ENCODE peak calls at places on chromosome 3, in nine cellular contexts. E, C, K, X, R, W, G, O and F are unnamed samples.

GRCh38 chr3:114005406-114005987 is 50.8 kb downstream of the CCDC191 start:
- DNase-seq in R (no peak), X (no peak), G (no peak), E (no peak), W (no peak), O (peak; percentile 10), K (no peak), C (no peak), F (no peak)

GRCh38 chr3:123342631-123343080 is 106.2 kb downstream of the ADCY5 start:
- DNase-seq in G (no peak), C (no peak), R (no peak), O (no peak), K (no peak), W (no peak), E (no peak), X (no peak), F (no peak)

GRCh38 chr3:10356461-10356897 is 35.6 kb upstream of the SEC13 start:
- DNase-seq in W (no peak), C (no peak), K (no peak), O (no peak), E (peak; percentile 58), R (no peak), X (peak; percentile 44), G (no peak), F (no peak)

GRCh38 chr3:58659051-58659675 is 7.4 kb downstream of the FAM3D start:
- DNase-seq in R (peak; percentile 51), X (peak; percentile 39), C (no peak), W (no peak), K (no peak), G (no peak), O (peak; percentile 54), E (peak; percentile 22), F (no peak)

GRCh38 chr3:48492461-48493202 is 11.3 kb downstream of the SHISA5 start:
- DNase-seq in K (no peak), C (no peak), W (peak; percentile 56), R (no peak), E (no peak), X (no peak), G (peak; percentile 46), O (no peak), F (peak; percentile 59)

GRCh38 chr3:18098960-18099587 is 326.1 kb downstream of the SATB1 start:
- DNase-seq in W (peak; percentile 67), R (no peak), C (peak; percentile 18), E (peak; percentile 90), K (no peak), O (no peak), G (peak; percentile 69), X (peak; percentile 78), F (peak; percentile 46)

GRCh38 chr3:40398346-40398745 is 11.4 kb downstream of the ENTPD3 start:
- DNase-seq in R (no peak), X (no peak), W (no peak), E (no peak), C (no peak), G (no peak), K (no peak), O (no peak), F (no peak)

GRCh38 chr3:87206070-87206469 is 21.0 kb upstream of the CHMP2B start:
- DNase-seq in E (peak; percentile 51), X (peak; percentile 94), R (no peak), C (peak; percentile 26), O (no peak), K (no peak), G (peak; percentile 80), W (peak; percentile 88), F (peak; percentile 59)

GRCh38 chr3:71194785-71195184 is 388.7 kb downstream of the FOXP1 start:
- DNase-seq in E (no peak), W (no peak), X (no peak), O (no peak), K (no peak), G (no peak), R (no peak), C (no peak), F (no peak)

GRCh38 chr3:112327371-112327951 is 5.5 kb upstream of the CD200 start:
- DNase-seq in W (peak; percentile 21), O (no peak), E (peak; percentile 63), G (no peak), X (peak; percentile 56), C (peak; percentile 21), K (no peak), R (no peak), F (peak; percentile 7)

GRCh38 chr3:157534725-157535161 is 31.5 kb upstream of the VEPH1 start:
- DNase-seq in X (no peak), E (no peak), O (no peak), W (no peak), G (no peak), K (no peak), C (no peak), R (no peak), F (no peak)

GRCh38 chr3:159252274-159252673 is 450.4 kb downstream of the MFSD1 start:
- DNase-seq in W (peak; percentile 65), R (no peak), E (peak; percentile 74), K (no peak), G (peak; percentile 63), C (no peak), X (no peak), O (no peak), F (peak; percentile 42)

GRCh38 chr3:132592211-132592610 is 4.9 kb upstream of the ACKR4 start:
- DNase-seq in O (no peak), K (no peak), G (no peak), W (no peak), E (no peak), R (no peak), X (no peak), C (no peak), F (no peak)

GRCh38 chr3:59713971-59714370 is 664.1 kb upstream of the CFAP20DC start:
- DNase-seq in W (no peak), E (no peak), K (no peak), G (no peak), C (no peak), X (no peak), O (no peak), R (no peak), F (no peak)

GRCh38 chr3:127978636-127979035 is 63.6 kb downstream of the KBTBD12 start:
- DNase-seq in O (no peak), K (no peak), X (no peak), E (no peak), R (no peak), C (no peak), W (no peak), G (no peak), F (no peak)

GRCh38 chr3:174408310-174408709 is 450.8 kb upstream of the NAALADL2 start:
- DNase-seq in K (no peak), O (no peak), X (peak; percentile 15), C (peak; percentile 6), R (no peak), W (peak; percentile 5), G (no peak), E (peak; percentile 42), F (no peak)

GRCh38 chr3:126370055-126370454 is 12.8 kb upstream of the KLF15 start:
- DNase-seq in X (no peak), E (no peak), W (no peak), C (no peak), O (no peak), K (no peak), R (no peak), G (no peak), F (no peak)

GRCh38 chr3:16506884-16507409 is 6.6 kb downstream of the RFTN1 start:
- DNase-seq in E (no peak), X (no peak), G (no peak), O (no peak), W (no peak), R (no peak), C (no peak), K (no peak), F (no peak)

DNA sequence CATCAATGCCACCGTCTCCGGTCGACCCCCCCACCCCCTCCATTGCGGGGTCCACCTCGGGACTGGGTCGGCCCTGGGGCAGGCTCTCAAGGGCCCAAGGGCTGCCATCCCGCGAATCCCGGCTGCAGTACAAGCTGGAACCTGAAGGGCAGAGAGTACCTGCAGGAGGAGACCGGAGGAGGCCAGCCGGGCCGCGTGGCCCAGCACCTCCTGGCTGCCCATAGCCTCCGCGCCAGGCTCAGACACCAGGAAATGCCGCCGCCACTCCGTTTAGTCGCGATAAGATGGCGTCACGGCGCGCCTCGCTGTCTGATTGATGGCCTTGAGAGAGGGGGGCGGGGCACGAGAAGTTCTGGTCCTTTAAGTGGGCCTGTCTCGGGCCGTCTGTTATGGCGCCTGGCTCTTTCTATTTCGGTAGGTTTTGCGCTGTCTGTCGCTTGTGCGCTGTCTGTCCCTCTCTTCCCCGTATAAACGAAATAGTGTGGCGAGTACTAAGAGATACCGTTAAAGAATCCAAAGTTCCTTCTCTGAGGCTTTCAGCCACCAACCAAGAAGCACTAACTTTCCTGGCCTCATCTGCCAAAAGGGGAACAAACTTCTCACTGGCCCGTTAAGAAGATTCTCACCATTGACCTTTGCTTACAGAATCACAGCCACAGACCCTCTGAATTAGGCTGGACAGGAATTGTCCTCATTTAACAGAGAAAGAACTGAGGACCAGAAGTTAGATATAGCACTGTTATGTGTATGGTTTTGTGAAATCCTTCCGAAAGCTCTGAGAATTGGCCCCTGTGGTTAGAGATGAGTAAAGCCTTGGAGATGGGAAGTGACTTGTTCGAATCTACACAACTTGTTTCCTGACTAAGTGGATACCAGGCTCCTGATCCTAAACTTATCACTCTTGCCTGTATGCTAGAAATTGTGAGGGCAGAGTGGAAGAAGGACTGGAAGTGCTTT is at the start of gene RFT1:
- DNase-seq in K (peak; percentile 98), E (peak; percentile 96), W (peak; percentile 76), G (peak; percentile 64), C (peak; percentile 84), X (peak; percentile 94), O (peak; percentile 99), R (peak; percentile 99), F (peak; percentile 78)
- TF ChIP-seq CTCF in K (no peak), E (peak; percentile 6), W (peak; percentile 3), G (peak; percentile 27), C (peak; percentile 15), X (no peak), O (peak; percentile 37), R (peak; percentile 46), F (peak; percentile 13)

GRCh38 chr3:142889263-142890014 is 556 bp upstream of the PCOLCE2 start:
- DNase-seq in C (no peak), G (no peak), R (no peak), W (no peak), E (no peak), O (no peak), K (no peak), X (no peak), F (no peak)
- H3K4me3 ChIP-seq in C (peak overlapping the region; percentile 60), G (peak overlapping the region; percentile 33), R (no peak overlapping the region), W (peak overlapping the region; percentile 72), E (peak overlapping the region; percentile 58), O (peak overlapping the region; percentile 59), K (peak overlapping the region; percentile 47), X (peak overlapping the region; percentile 75), F (peak overlapping the region; percentile 62)

GRCh38 chr3:193563999-193564398 is 9.3 kb upstream of the ATP13A4 start:
- DNase-seq in W (no peak), C (no peak), E (no peak), R (peak; percentile 38), X (no peak), G (no peak), K (no peak), O (peak; percentile 50), F (no peak)
- TF ChIP-seq CTCF in W (peak; percentile 23), C (no peak), E (no peak), R (no peak), X (no peak), G (no peak), K (no peak), O (peak; percentile 28), F (no peak)

DNA sequence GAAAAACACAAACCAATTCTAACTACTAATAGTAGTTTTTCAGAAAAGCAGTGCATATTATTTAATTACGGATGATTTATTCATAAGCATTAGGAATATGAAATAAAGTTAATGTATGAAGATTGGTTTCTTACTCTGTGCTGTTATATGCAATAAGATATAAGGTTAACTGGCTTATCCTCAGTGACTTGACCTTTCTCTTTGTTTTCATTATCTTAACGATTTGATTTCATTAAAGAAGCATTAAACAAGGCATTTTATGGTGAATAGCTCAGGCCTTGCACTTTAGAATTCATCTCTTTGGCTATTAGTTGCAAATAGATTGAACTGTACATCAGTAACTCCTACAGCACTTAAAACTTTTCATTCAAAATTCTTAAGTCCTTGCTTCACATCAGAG is 28.9 kb downstream of the RAP2B start:
- DNase-seq in R (no peak), W (no peak), K (no peak), X (no peak), E (no peak), G (no peak), O (no peak), C (no peak), F (no peak)
- H3K4me3 ChIP-seq in R (no peak overlapping the region), W (no peak overlapping the region), K (no peak overlapping the region), X (no peak overlapping the region), E (no peak overlapping the region), G (no peak overlapping the region), O (no peak overlapping the region), C (no peak overlapping the region), F (no peak overlapping the region)